ENCODE peak calls at places on chromosomes 13 and 19, in ten cellular contexts. R is body of pancreas, A is uterus, N is endothelial cell of umbilical vein, Z is right lobe of liver, V is suprapubic skin, B is testis, Y is heart left ventricle, X is ovary, E is transverse colon. W is an unnamed sample. For H3K27me3 and H3K9me3, the result is how much of the 10 kb centered on the place peaks cover.

GRCh38 chr13:83153833-83154232 is 728.4 kb downstream of the SLITRK1 start:
- DNase-seq in R (no peak), A (no peak), N (no peak), Z (no peak), V (no peak), B (no peak), Y (no peak), X (no peak), E (no peak), W (no peak)

GRCh38 chr19:10113592-10113963 is 2.1 kb downstream of the P2RY11 start:
- DNase-seq in R (no peak), A (no peak), N (no peak), Z (no peak), V (no peak), B (no peak), Y (no peak), X (peak), E (no peak), W (no peak)

GRCh38 chr13:96034662-96035061 is 18.5 kb downstream of the UGGT2 start:
- DNase-seq in R (peak), A (no peak), N (no peak), Z (no peak), V (no peak), B (no peak), Y (no peak), X (no peak), E (no peak), W (no peak)

GRCh38 chr13:44211753-44212152 is 161.9 kb upstream of the SERP2 start:
- DNase-seq in R (no peak), A (no peak), N (no peak), Z (no peak), V (no peak), B (no peak), Y (no peak), X (no peak), E (no peak), W (no peak)

GRCh38 chr13:92221916-92222315 is 823.5 kb downstream of the GPC5 start:
- DNase-seq in R (no peak), A (no peak), N (no peak), Z (no peak), V (no peak), B (no peak), Y (no peak), X (no peak), E (no peak), W (no peak)

GRCh38 chr13:60328073-60328472 is 68.9 kb upstream of the TDRD3 start:
- DNase-seq in R (no peak), A (no peak), N (no peak), Z (no peak), V (no peak), B (no peak), Y (no peak), X (no peak), E (no peak), W (no peak)

GRCh38 chr19:7850975-7851622 is 21.1 kb downstream of the EVI5L start:
- DNase-seq in R (no peak), A (no peak), N (no peak), Z (no peak), V (no peak), B (no peak), Y (no peak), X (no peak), E (no peak), W (no peak)

GRCh38 chr19:47176071-47176626 is 45.5 kb downstream of the SAE1 start:
- DNase-seq in R (no peak), A (no peak), N (peak), Z (no peak), V (no peak), B (no peak), Y (no peak), X (no peak), E (no peak), W (no peak)

GRCh38 chr19:33422369-33423180 is 49.1 kb downstream of the CEBPG start:
- DNase-seq in R (no peak), A (no peak), N (no peak), Z (no peak), V (no peak), B (no peak), Y (no peak), X (no peak), E (no peak), W (no peak)

GRCh38 chr13:27012482-27013197 is 159.0 kb downstream of the USP12 start:
- DNase-seq in R (no peak), A (no peak), N (no peak), Z (no peak), V (no peak), B (no peak), Y (no peak), X (no peak), E (no peak), W (no peak)

GRCh38 chr19:6593651-6594416 is 2.9 kb upstream of the CD70 start:
- DNase-seq in R (no peak), A (no peak), N (no peak), Z (no peak), V (no peak), B (no peak), Y (no peak), X (no peak), E (no peak), W (no peak)

GRCh38 chr13:92806215-92806614 is 420.4 kb upstream of the GPC6 start:
- DNase-seq in R (no peak), A (no peak), N (no peak), Z (no peak), V (no peak), B (no peak), Y (no peak), X (no peak), E (no peak), W (no peak)

GRCh38 chr13:59906413-59907027 is 257.2 kb downstream of the DIAPH3 start:
- DNase-seq in R (no peak), A (no peak), N (peak), Z (no peak), V (no peak), B (no peak), Y (no peak), X (no peak), E (no peak), W (no peak)

GRCh38 chr13:49559006-49559405 is 26.4 kb downstream of the RCBTB1 start:
- DNase-seq in R (no peak), A (no peak), N (no peak), Z (no peak), V (no peak), B (no peak), Y (no peak), X (no peak), E (no peak), W (no peak)

GRCh38 chr13:43786766-43787517 is at the start of gene ENOX1:
- DNase-seq in R (peak), A (peak), N (peak), Z (peak), V (peak), B (peak), Y (peak), X (peak), E (peak), W (no peak)

GRCh38 chr13:94065741-94066140 is 413.7 kb downstream of the DCT start:
- DNase-seq in R (no peak), A (no peak), N (no peak), Z (no peak), V (no peak), B (no peak), Y (no peak), X (no peak), E (no peak), W (no peak)

GRCh38 chr13:42333613-42334328 is 61.8 kb downstream of the AKAP11 start:
- DNase-seq in R (no peak), A (no peak), N (peak), Z (no peak), V (no peak), B (peak), Y (no peak), X (no peak), E (no peak), W (no peak)

GRCh38 chr13:110648848-110649421 is 33.6 kb downstream of the NAXD start:
- DNase-seq in R (no peak), A (no peak), N (no peak), Z (no peak), V (peak), B (no peak), Y (no peak), X (no peak), E (no peak), W (no peak)

GRCh38 chr13:41311607-41312500 is 787 bp downstream of the NAA16 start:
- DNase-seq in R (peak), A (peak), N (peak), Z (peak), V (peak), B (peak), Y (peak), X (peak), E (peak), W (peak)

GRCh38 chr19:51016798-51017683 is 2.5 kb downstream of the KLK10 start:
- DNase-seq in R (peak), A (no peak), N (peak), Z (peak), V (no peak), B (peak), Y (no peak), X (peak), E (peak), W (peak)

GRCh38 chr13:29564828-29565227 is 30.7 kb downstream of the SLC7A1 start:
- DNase-seq in R (no peak), A (no peak), N (peak), Z (no peak), V (no peak), B (no peak), Y (no peak), X (no peak), E (no peak), W (no peak)

GRCh38 chr13:77136902-77137420 is 110.0 kb upstream of the FBXL3 start:
- DNase-seq in R (no peak), A (no peak), N (no peak), Z (no peak), V (no peak), B (no peak), Y (no peak), X (no peak), E (no peak), W (no peak)

GRCh38 chr19:23867895-23868294 is 46.8 kb upstream of the ZNF726 start:
- DNase-seq in R (no peak), A (no peak), N (no peak), Z (no peak), V (no peak), B (peak), Y (no peak), X (no peak), E (no peak), W (no peak)

GRCh38 chr13:29849731-29850212 is 645 bp downstream of the UBL3 start:
- DNase-seq in R (peak), A (peak), N (peak), Z (peak), V (peak), B (peak), Y (peak), X (peak), E (peak), W (peak)

GRCh38 chr13:93326427-93326826 is 99.8 kb downstream of the GPC6 start:
- DNase-seq in R (no peak), A (no peak), N (no peak), Z (no peak), V (no peak), B (no peak), Y (no peak), X (no peak), E (no peak), W (no peak)

GRCh38 chr19:38554676-38555141 is 63.0 kb downstream of the MAP4K1 start:
- DNase-seq in R (no peak), A (no peak), N (no peak), Z (no peak), V (no peak), B (no peak), Y (no peak), X (no peak), E (no peak), W (no peak)

GRCh38 chr13:99282264-99283231 is 24.4 kb upstream of the GPR18 start:
- DNase-seq in R (no peak), A (no peak), N (no peak), Z (no peak), V (no peak), B (no peak), Y (no peak), X (no peak), E (no peak), W (no peak)

GRCh38 chr19:49690656-49691242 is at the start of gene CPT1C:
- DNase-seq in R (peak), A (peak), N (peak), Z (peak), V (peak), B (peak), Y (peak), X (peak), E (peak), W (peak)

GRCh38 chr13:99126821-99127220 is 73.8 kb upstream of the UBAC2 start:
- DNase-seq in R (no peak), A (no peak), N (no peak), Z (no peak), V (no peak), B (no peak), Y (no peak), X (no peak), E (no peak), W (no peak)

GRCh38 chr19:54021363-54021762 is 29.9 kb downstream of the CACNG6 start:
- DNase-seq in R (no peak), A (no peak), N (no peak), Z (no peak), V (no peak), B (no peak), Y (no peak), X (no peak), E (no peak), W (no peak)

GRCh38 chr13:40787062-40787461 is 2.3 kb upstream of the SLC25A15 start:
- DNase-seq in R (no peak), A (no peak), N (no peak), Z (no peak), V (no peak), B (no peak), Y (no peak), X (no peak), E (no peak), W (no peak)

DNA sequence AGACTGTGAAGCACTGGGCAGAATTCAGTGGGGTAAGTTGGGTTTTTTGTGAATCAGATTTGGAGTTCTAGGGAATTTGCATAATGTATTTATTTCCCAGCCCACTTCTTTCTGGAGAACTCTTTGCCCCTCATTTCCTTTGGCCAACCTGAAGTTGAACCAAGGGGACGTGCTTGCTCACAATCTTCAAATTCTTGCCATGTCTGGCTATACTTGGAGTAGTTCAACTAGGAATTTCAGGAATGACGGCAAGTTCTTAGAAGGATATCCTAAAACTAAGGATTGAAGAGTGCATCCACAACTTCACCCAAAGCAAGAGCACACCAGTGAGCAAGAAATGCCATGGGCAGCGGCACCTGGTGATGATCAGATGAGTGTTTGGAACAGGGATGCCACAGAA is 88.5 kb downstream of the TEX26 start:
- DNase-seq in R (no peak), A (no peak), N (no peak), Z (no peak), V (no peak), B (no peak), Y (no peak), X (no peak), E (no peak), W (no peak)
- H3K27me3 ChIP-seq in R (under half), A (under half), N (under half), Z (under half), V (under half), B (under half), Y (under half), X (under half), E (under half), W (under half)

GRCh38 chr19:43905897-43906296 is 29.2 kb downstream of the ZNF45 start:
- DNase-seq in R (no peak), A (no peak), N (no peak), Z (no peak), V (no peak), B (no peak), Y (no peak), X (no peak), E (no peak), W (no peak)
- H3K9me3 ChIP-seq in R (under half), A (under half), N (under half), Z (under half), V (under half), B (under half), Y (under half), X (under half), E (half or more), W (under half)

GRCh38 chr13:32428581-32429072 is 697 bp upstream of the N4BP2L1 start:
- DNase-seq in R (no peak), A (no peak), N (no peak), Z (no peak), V (no peak), B (no peak), Y (no peak), X (no peak), E (no peak), W (no peak)

GRCh38 chr13:32427852-32428580 is at the start of gene N4BP2L1:
- DNase-seq in R (peak), A (peak), N (peak), Z (peak), V (peak), B (peak), Y (peak), X (peak), E (peak), W (peak)

GRCh38 chr13:32426191-32426980 is 1.5 kb downstream of the N4BP2L1 start:
- DNase-seq in R (no peak), A (no peak), N (no peak), Z (no peak), V (no peak), B (peak), Y (no peak), X (no peak), E (peak), W (no peak)

GRCh38 chr13:32425158-32425557 is 2.8 kb downstream of the N4BP2L1 start:
- DNase-seq in R (no peak), A (no peak), N (no peak), Z (no peak), V (no peak), B (no peak), Y (no peak), X (no peak), E (no peak), W (no peak)

DNA sequence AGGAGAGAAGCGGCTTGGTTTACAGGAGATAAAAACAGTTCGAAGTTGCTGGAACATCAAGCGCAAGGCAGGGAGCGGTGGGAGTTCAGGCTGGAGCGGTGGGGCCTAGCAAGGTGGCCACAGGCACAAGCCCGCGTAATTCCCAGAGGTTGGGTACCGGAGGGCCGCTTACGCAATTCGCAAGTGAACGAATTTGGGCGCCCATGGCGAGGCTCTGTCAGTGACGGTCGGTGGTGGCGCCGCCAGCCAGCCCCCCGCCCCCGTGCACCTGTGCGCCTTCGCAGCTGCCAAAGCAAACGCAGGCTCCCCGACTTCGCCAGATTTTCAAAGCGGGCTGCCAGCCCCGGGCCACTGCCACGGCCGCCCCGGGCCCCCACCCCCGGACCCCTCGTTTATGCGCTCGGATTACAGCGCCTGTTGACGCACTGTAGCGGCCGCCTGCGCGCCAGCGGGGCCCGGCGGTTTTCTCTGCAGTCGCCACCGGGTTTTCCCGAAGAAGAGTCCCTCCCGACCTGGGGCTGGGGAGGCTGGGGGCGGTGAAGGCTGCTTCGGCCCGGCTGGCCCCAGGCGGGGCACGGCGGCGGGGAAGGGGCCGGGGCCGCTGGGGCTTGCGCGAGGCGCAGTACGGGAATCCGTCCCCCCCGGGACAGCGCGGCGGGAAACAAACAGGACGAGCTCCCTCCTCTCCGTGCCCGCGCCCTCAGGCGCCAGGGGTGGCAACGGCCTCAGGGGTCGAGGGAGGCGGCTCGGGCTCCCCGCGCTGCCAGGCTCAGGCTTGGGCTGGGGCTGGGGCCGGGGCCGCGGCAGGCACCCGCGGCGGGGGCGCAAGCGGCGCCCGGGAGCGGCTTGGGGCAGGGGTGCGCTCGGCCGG is 714 bp downstream of the N4BP2L1 start:
- DNase-seq in R (peak), A (peak), N (peak), Z (peak), V (peak), B (peak), Y (peak), X (peak), E (peak), W (peak)
- TF ChIP-seq POLR2A in R (peak), A (no peak), N (no peak), Z (peak), V (no peak), B (no peak), Y (no peak), X (peak), E (no peak), W (no peak)

GRCh38 chr13:53217221-53217620 is 188.6 kb downstream of the OLFM4 start:
- DNase-seq in R (no peak), A (no peak), N (no peak), Z (no peak), V (no peak), B (no peak), Y (no peak), X (no peak), E (no peak), W (no peak)

GRCh38 chr13:53216767-53217166 is 188.2 kb downstream of the OLFM4 start:
- DNase-seq in R (no peak), A (no peak), N (no peak), Z (no peak), V (no peak), B (no peak), Y (no peak), X (no peak), E (no peak), W (no peak)
- H3K27me3 ChIP-seq in R (under half), A (under half), N (under half), Z (under half), V (under half), B (under half), Y (under half), X (under half), E (under half), W (under half)

DNA sequence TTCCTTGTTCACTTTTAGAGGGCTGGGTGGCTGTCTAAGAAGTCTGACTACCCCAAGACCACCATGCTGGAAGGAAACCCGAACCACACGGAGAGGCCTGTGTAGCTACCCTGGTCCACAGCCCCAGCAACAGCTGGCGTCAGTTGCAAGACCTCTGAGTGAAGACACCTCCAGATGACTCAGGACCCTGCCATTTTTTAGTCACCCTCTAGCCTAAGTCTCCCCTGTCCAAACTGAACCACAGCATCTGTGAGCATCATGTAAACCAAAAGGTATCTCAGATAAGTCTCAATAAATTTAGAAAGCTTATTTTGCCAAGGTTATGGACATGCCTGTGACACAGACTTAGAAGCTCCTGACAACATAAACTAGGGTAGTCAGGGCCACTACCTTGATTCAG is 2.2 kb upstream of the SYDE1 start:
- DNase-seq in R (no peak), A (no peak), N (no peak), Z (no peak), V (no peak), B (no peak), Y (no peak), X (no peak), E (no peak), W (no peak)
- H3K9me3 ChIP-seq in R (under half), A (under half), N (under half), Z (under half), V (under half), B (under half), Y (under half), X (under half), E (under half), W (under half)

GRCh38 chr13:48531416-48532145 is 1.3 kb downstream of the RCBTB2 start:
- DNase-seq in R (no peak), A (no peak), N (no peak), Z (no peak), V (no peak), B (peak), Y (no peak), X (no peak), E (no peak), W (no peak)

GRCh38 chr13:48533986-48534600 is 1.2 kb upstream of the RCBTB2 start:
- DNase-seq in R (no peak), A (no peak), N (no peak), Z (no peak), V (no peak), B (no peak), Y (no peak), X (no peak), E (no peak), W (no peak)

GRCh38 chr13:48532146-48532472 is 771 bp downstream of the RCBTB2 start:
- DNase-seq in R (no peak), A (no peak), N (no peak), Z (no peak), V (no peak), B (no peak), Y (no peak), X (no peak), E (no peak), W (no peak)

GRCh38 chr13:48533207-48533499 is 273 bp upstream of the RCBTB2 start:
- DNase-seq in R (no peak), A (no peak), N (no peak), Z (no peak), V (no peak), B (no peak), Y (no peak), X (no peak), E (no peak), W (no peak)

GRCh38 chr13:48532473-48533206 is at the start of gene RCBTB2:
- DNase-seq in R (peak), A (peak), N (peak), Z (peak), V (peak), B (peak), Y (peak), X (peak), E (peak), W (peak)
- TF ChIP-seq POLR2A in R (peak), A (peak), N (peak), Z (peak), V (peak), B (peak), Y (peak), X (peak), E (peak), W (peak)